ENCODE peak calls at places on chromosomes 1 and 21, in nine cellular contexts. One of them, this sample, is unnamed.

GRCh38 chr1:41366428-41367101 is 5.3 kb downstream of the FOXO6 start:
- DNase-seq in BE2C: peak
- DNase-seq in Daoy: no peak
- DNase-seq in AML-193: no peak
- DNase-seq in activated naive CD8-positive, alpha-beta T cell treated with anti-CD3 and anti-CD28 coated beads for 36 hours: peak
- DNase-seq in H7: peak
- DNase-seq in naive thymus-derived CD8-positive, alpha-beta T cell: no peak
- DNase-seq in fibroblast of lung: no peak
- DNase-seq in epithelial cell of esophagus: no peak
- DNase-seq in this sample: no peak

GRCh38 chr1:35640380-35641232 is 720 bp downstream of the PSMB2 start:
- DNase-seq in epithelial cell of esophagus: no peak
- DNase-seq in BE2C: no peak
- DNase-seq in naive thymus-derived CD8-positive, alpha-beta T cell: no peak
- DNase-seq in H7: no peak
- DNase-seq in activated naive CD8-positive, alpha-beta T cell treated with anti-CD3 and anti-CD28 coated beads for 36 hours: no peak
- DNase-seq in AML-193: no peak
- DNase-seq in fibroblast of lung: no peak
- DNase-seq in Daoy: peak
- DNase-seq in this sample: no peak

GRCh38 chr1:177632923-177633322 is 336.9 kb downstream of the SEC16B start:
- DNase-seq in epithelial cell of esophagus: no peak
- DNase-seq in H7: no peak
- DNase-seq in AML-193: no peak
- DNase-seq in activated naive CD8-positive, alpha-beta T cell treated with anti-CD3 and anti-CD28 coated beads for 36 hours: no peak
- DNase-seq in Daoy: no peak
- DNase-seq in naive thymus-derived CD8-positive, alpha-beta T cell: no peak
- DNase-seq in fibroblast of lung: no peak
- DNase-seq in BE2C: no peak
- DNase-seq in this sample: no peak

GRCh38 chr1:89451011-89451410 is 73.6 kb upstream of the LRRC8B start:
- DNase-seq in Daoy: no peak
- DNase-seq in naive thymus-derived CD8-positive, alpha-beta T cell: no peak
- DNase-seq in fibroblast of lung: no peak
- DNase-seq in H7: no peak
- DNase-seq in activated naive CD8-positive, alpha-beta T cell treated with anti-CD3 and anti-CD28 coated beads for 36 hours: peak
- DNase-seq in epithelial cell of esophagus: peak
- DNase-seq in BE2C: no peak
- DNase-seq in AML-193: no peak
- DNase-seq in this sample: no peak

GRCh38 chr1:204643503-204643902 is 42.0 kb downstream of the LRRN2 start:
- DNase-seq in epithelial cell of esophagus: no peak
- DNase-seq in H7: no peak
- DNase-seq in naive thymus-derived CD8-positive, alpha-beta T cell: no peak
- DNase-seq in fibroblast of lung: no peak
- DNase-seq in activated naive CD8-positive, alpha-beta T cell treated with anti-CD3 and anti-CD28 coated beads for 36 hours: no peak
- DNase-seq in AML-193: no peak
- DNase-seq in BE2C: no peak
- DNase-seq in Daoy: no peak
- DNase-seq in this sample: no peak

GRCh38 chr1:165871311-165872067 is 44.1 kb downstream of the UCK2 start:
- DNase-seq in naive thymus-derived CD8-positive, alpha-beta T cell: peak
- DNase-seq in Daoy: peak
- DNase-seq in AML-193: peak
- DNase-seq in H7: no peak
- DNase-seq in epithelial cell of esophagus: peak
- DNase-seq in fibroblast of lung: peak
- DNase-seq in BE2C: no peak
- DNase-seq in activated naive CD8-positive, alpha-beta T cell treated with anti-CD3 and anti-CD28 coated beads for 36 hours: peak
- DNase-seq in this sample: no peak

GRCh38 chr21:33162436-33162921 is 67.3 kb upstream of the IFNAR2 start:
- DNase-seq in BE2C: no peak
- DNase-seq in activated naive CD8-positive, alpha-beta T cell treated with anti-CD3 and anti-CD28 coated beads for 36 hours: no peak
- DNase-seq in epithelial cell of esophagus: no peak
- DNase-seq in AML-193: no peak
- DNase-seq in naive thymus-derived CD8-positive, alpha-beta T cell: no peak
- DNase-seq in fibroblast of lung: no peak
- DNase-seq in Daoy: no peak
- DNase-seq in H7: peak
- DNase-seq in this sample: no peak

GRCh38 chr1:223123238-223123976 is 19.6 kb downstream of the TLR5 start:
- DNase-seq in naive thymus-derived CD8-positive, alpha-beta T cell: peak
- DNase-seq in Daoy: peak
- DNase-seq in AML-193: no peak
- DNase-seq in fibroblast of lung: peak
- DNase-seq in activated naive CD8-positive, alpha-beta T cell treated with anti-CD3 and anti-CD28 coated beads for 36 hours: peak
- DNase-seq in H7: peak
- DNase-seq in epithelial cell of esophagus: peak
- DNase-seq in BE2C: peak
- DNase-seq in this sample: no peak

GRCh38 chr1:31434101-31434871 is 21.3 kb downstream of the SERINC2 start:
- DNase-seq in H7: peak
- DNase-seq in BE2C: no peak
- DNase-seq in epithelial cell of esophagus: no peak
- DNase-seq in naive thymus-derived CD8-positive, alpha-beta T cell: no peak
- DNase-seq in AML-193: no peak
- DNase-seq in Daoy: no peak
- DNase-seq in fibroblast of lung: no peak
- DNase-seq in activated naive CD8-positive, alpha-beta T cell treated with anti-CD3 and anti-CD28 coated beads for 36 hours: no peak
- DNase-seq in this sample: no peak

GRCh38 chr1:59061876-59062275 is 235.0 kb upstream of the FGGY start:
- DNase-seq in BE2C: no peak
- DNase-seq in AML-193: no peak
- DNase-seq in epithelial cell of esophagus: peak
- DNase-seq in Daoy: peak
- DNase-seq in fibroblast of lung: peak
- DNase-seq in naive thymus-derived CD8-positive, alpha-beta T cell: no peak
- DNase-seq in H7: no peak
- DNase-seq in activated naive CD8-positive, alpha-beta T cell treated with anti-CD3 and anti-CD28 coated beads for 36 hours: no peak
- DNase-seq in this sample: no peak

This sample was measured in SK-N-MC.